ENCODE peak calls at places on chromosomes 16 and 17, in four cellular contexts. T, U, S and J are unnamed samples.

GRCh38 chr17:38341035-38341721 is 2.6 kb downstream of the GPR179 start:
- DNase-seq in S (peak), T (no peak), U (no peak), J (no peak)

GRCh38 chr16:51430716-51431369 is 279.8 kb upstream of the SALL1 start:
- DNase-seq in S (no peak), U (no peak), T (no peak), J (no peak)

GRCh38 chr16:10514369-10515055 is 65.9 kb downstream of the EMP2 start:
- DNase-seq in S (peak), U (peak), T (peak), J (no peak)

GRCh38 chr17:72515291-72516065 is 394.7 kb downstream of the SOX9 start:
- DNase-seq in S (no peak), T (no peak), U (no peak), J (peak)

GRCh38 chr16:19307587-19308241 is 22.2 kb downstream of the CLEC19A start:
- DNase-seq in U (no peak), S (no peak), T (peak), J (no peak)

GRCh38 chr17:64231567-64232141 is 31.4 kb downstream of the TEX2 start:
- DNase-seq in U (no peak), T (no peak), S (no peak), J (no peak)

GRCh38 chr16:80569440-80570105 is 28.8 kb downstream of the DYNLRB2 start:
- DNase-seq in U (no peak), T (peak), S (no peak), J (peak)

GRCh38 chr16:20107086-20107485 is 33.4 kb upstream of the GPR139 start:
- DNase-seq in U (no peak), S (no peak), T (no peak), J (no peak)

GRCh38 chr17:17021194-17021863 is 20.9 kb upstream of the MPRIP start:
- DNase-seq in U (no peak), T (peak), S (no peak), J (no peak)

GRCh38 chr17:77498875-77499698 is 358.3 kb downstream of the SEC14L1 start:
- DNase-seq in T (no peak), U (no peak), S (peak), J (no peak)

GRCh38 chr17:14004927-14005630 is 64.2 kb upstream of the COX10 start:
- DNase-seq in S (no peak), U (no peak), T (no peak), J (no peak)

GRCh38 chr17:18225121-18225561 is 294 bp upstream of the LLGL1 start:
- DNase-seq in T (peak), S (peak), U (peak), J (peak)

GRCh38 chr16:19883296-19883951 is 1.2 kb downstream of the GPRC5B start:
- DNase-seq in U (no peak), T (peak), S (no peak), J (no peak)

GRCh38 chr17:83149761-83150251 is 70.4 kb downstream of the METRNL start:
- DNase-seq in T (no peak), S (peak), U (no peak), J (no peak)

GRCh38 chr17:4247981-4248388 is 15.8 kb downstream of the ANKFY1 start:
- DNase-seq in T (peak), S (no peak), U (no peak), J (no peak)

GRCh38 chr17:54900457-54901229 is at the start of gene TOM1L1:
- DNase-seq in T (peak), S (peak), U (no peak), J (no peak)

GRCh38 chr16:73878616-73879015 is 418.0 kb upstream of the PSMD7 start:
- DNase-seq in U (peak), S (no peak), T (peak), J (peak)

GRCh38 chr17:58702708-58703107 is 10.3 kb downstream of the RAD51C start:
- DNase-seq in T (no peak), S (no peak), U (no peak), J (no peak)

GRCh38 chr17:427327-427726 is 74.7 kb upstream of the RPH3AL start:
- DNase-seq in S (no peak), T (no peak), U (no peak), J (no peak)

GRCh38 chr16:65658339-65659275 is 536.7 kb upstream of the CDH11 start:
- DNase-seq in U (peak), T (no peak), S (no peak), J (no peak)

GRCh38 chr17:48630925-48631692 is 5.0 kb upstream of the HOXB9 start:
- DNase-seq in T (peak), S (peak), U (no peak), J (no peak)

GRCh38 chr17:7258731-7259554 is 3.3 kb downstream of the CLDN7 start:
- DNase-seq in S (no peak), U (no peak), T (peak), J (no peak)

GRCh38 chr17:41486809-41487530 is 2.7 kb downstream of the KRT36 start:
- DNase-seq in S (no peak), T (peak), U (no peak), J (no peak)
- TF ChIP-seq CTCF in S (no peak), T (no peak), U (peak), J (peak)

GRCh38 chr17:39800540-39800939 is 62.8 kb downstream of the GRB7 start:
- DNase-seq in S (no peak), T (no peak), U (no peak), J (peak)

GRCh38 chr17:39794249-39794970 is 56.7 kb downstream of the GRB7 start:
- DNase-seq in S (no peak), U (no peak), T (no peak), J (peak)

GRCh38 chr17:39804839-39805238 is 59.3 kb downstream of the IKZF3 start:
- DNase-seq in S (no peak), T (no peak), U (no peak), J (no peak)

GRCh38 chr17:39801055-39801454 is 63.1 kb downstream of the IKZF3 start:
- DNase-seq in T (no peak), U (no peak), S (no peak), J (no peak)

DNA sequence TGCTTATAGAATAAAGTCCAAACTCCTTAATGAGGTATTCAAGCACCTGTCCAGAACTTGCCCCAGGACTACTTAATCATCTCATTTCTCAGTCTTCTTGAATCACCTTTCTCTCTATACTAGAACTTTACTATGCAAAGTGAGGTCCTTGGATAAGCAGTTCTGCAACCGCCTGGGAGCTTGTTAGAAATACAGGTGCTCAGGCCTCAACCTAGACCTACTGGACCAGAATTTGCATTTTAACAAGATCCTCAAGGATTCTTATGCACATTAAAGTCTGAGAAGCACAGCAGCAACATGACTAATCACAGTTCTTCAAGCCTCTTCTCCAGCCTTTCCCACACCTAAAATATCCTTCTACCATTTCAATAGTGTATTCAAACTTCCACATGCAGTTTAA is 61.7 kb downstream of the GRB7 start:
- DNase-seq in U (no peak), S (no peak), T (no peak), J (no peak)
- H3K4me3 ChIP-seq in U (no peak), S (no peak), T (no peak), J (no peak)

DNA sequence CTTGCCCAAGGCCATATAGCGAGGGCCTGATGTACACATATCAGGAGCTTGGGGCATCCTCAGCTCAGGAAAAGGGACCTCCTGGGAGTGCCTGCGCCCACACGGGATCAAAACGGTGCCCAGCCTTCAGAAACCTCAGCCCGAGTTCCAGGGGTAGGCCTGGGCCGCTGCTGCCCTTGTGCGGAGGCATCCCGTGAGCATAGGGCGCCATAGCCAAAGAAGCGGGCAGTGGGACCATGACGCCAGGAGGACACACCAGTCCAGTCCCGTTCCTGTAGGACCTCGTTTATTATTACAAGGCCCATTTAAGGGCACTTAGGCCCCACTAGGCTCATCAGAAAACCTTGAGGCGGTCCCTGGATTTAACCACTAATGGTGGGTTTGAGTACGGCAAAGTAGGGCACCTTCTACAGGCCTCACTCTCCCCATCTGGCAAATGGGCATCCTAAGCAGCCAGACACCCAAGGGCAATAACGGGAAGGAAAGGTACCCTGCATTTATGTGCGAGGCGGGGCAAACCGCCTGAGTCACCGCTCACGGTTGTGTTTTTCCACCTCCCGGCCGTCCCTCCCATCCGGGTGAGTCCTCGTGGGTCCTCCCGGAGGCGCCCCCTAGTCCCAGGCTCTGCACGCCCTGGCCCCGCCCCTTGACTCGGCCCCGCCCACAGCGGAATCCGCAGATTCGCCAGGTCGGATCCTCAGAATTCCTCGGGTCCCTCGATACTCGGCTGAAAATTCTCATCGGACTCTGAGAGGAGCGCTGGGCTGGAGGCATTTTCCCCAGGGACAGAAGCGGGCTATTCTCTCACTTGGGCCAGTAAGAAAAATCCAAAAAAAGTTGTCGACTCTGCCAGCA is 726 bp upstream of the SETD1A start:
- DNase-seq in S (peak), U (no peak), T (peak), J (no peak)
- TF ChIP-seq CTCF in S (no peak), U (peak), T (no peak), J (peak)

GRCh38 chr16:28491970-28492474 is at the start of gene CLN3:
- DNase-seq in U (peak), T (peak), S (peak), J (peak)
- H3K4me3 ChIP-seq in U (peak), T (peak), S (peak), J (peak)

GRCh38 chr16:31453255-31454204 is 5.8 kb upstream of the ARMC5 start:
- DNase-seq in U (no peak), T (no peak), S (peak), J (no peak)

GRCh38 chr16:31458073-31458834 is 1.0 kb upstream of the ARMC5 start:
- DNase-seq in U (no peak), S (peak), T (peak), J (no peak)

GRCh38 chr16:31452631-31453106 is 6.6 kb upstream of the ARMC5 start:
- DNase-seq in T (no peak), S (peak), U (peak), J (no peak)

GRCh38 chr16:31456988-31457360 is 2.3 kb upstream of the ARMC5 start:
- DNase-seq in S (peak), U (no peak), T (no peak), J (no peak)

DNA sequence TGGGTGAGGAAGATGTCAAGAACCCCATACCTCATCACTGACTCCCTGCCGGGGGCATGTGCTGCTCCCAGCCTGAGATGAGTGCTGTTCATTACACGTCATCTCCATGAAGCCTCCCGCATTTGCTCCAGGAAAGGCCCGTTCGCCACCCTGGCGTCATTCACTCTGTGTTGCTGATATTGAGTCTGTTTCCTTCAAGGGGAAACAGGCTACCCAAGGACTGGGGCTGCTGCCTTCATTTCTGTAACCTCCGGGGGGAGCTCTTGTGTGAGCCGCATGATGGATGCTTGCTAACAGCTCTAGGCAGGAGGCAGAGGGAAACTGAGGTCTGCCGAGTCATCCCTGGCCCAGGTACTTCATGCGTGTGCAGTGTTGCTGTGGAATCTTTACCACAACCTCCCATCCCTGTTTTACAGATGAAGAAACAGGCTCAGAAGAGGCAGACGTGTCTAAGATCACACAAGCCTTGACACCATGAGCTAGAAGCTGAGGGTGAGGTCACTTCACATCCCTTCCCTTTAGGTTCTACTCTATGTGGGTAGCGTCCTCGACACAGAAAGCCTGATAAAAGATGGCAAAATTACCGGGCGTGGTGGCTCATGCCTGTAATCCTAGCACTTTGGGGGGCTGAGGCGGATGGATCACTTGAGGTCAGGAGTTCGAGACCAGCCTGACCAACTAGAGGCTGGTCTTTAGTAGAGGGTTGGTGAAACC is 3.5 kb upstream of the ARMC5 start:
- DNase-seq in S (peak), T (no peak), U (no peak), J (no peak)
- TF ChIP-seq CTCF in S (no peak), T (no peak), U (no peak), J (peak)

GRCh38 chr17:65402513-65403086 is 158.8 kb downstream of the AXIN2 start:
- DNase-seq in S (no peak), U (no peak), T (no peak), J (no peak)
- H3K4me3 ChIP-seq in S (no peak), U (no peak), T (no peak), J (no peak)

DNA sequence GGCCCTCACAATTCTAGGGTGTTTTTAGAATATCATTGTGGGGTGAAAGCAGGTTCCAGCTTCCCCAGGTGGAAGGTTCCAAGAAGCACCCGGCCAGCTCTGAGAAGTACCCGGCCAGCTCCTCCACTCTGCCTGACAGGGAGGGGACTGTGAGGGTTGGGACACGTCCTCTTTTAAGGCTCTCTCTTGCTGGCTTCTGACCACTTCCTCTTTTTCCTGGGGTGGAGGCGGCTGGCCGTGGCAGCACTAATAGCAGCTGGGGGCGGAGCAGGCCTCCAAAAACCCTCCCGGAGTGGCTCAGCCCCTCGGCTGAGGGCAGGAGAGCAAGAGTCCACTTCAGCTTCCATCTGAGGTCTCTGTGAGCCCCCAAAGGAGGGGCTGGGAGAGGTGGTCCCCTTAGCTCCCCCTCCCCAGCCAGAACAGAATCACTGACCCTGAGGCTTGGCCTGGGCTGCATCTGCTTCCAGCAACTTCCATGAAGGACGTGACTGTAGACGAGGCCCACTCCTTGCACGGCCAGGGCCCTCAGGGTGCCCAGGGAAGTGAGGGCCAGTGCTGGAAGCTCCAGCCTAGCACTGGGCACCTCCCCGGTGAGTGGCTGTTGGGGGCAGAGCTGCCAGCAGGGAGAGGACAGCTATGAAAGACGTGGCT is 26.7 kb upstream of the PLCG2 start:
- DNase-seq in S (peak), T (no peak), U (no peak), J (peak)
- TF ChIP-seq CTCF in S (no peak), T (no peak), U (no peak), J (peak)

DNA sequence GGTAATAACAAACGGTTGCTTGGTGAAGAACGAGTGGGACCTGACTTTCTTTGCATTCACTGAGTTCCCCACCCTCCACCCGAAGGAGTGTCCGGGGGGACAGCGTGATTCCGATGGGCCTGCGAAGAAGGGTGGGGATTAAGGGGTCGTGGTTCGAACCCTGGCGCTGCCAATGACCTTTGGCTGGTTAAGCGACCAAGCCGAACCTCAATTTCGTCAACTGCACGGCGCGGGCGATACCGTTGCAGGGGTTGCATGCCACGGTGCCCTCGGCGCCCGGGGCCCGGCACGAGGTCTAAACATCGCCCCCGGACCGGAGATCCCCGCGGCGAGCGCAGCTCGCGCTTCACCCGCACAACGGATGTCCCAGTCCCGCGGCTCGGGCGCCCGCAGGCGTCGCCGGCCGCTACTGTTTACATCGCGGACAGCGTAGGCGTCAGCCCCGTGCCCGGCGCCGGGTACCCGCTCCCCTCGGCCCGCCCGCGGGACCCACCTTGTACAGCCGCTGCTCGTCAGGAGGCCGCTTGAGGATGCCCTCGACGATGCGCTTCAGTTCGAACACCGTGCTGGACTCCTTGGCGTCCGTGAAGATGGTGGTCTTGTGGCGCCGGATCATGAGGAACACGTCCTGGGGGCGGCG is 460 bp downstream of the ELOB start:
- DNase-seq in T (no peak), S (peak), U (no peak), J (no peak)
- H3K4me3 ChIP-seq in T (peak), S (peak), U (peak), J (peak)